ENCODE peak calls at places on chromosomes 11 and 22, in four cellular contexts. R, U, T and S are unnamed samples. For H3K4me1, the result is how much of the 10 kb centered on the place peaks cover.

GRCh38 chr11:14538271-14538925 is 18.2 kb upstream of the PSMA1 start:
- DNase-seq in R (no peak), U (peak), T (no peak), S (no peak)

GRCh38 chr11:19598876-19599275 is 113.8 kb upstream of the NAV2 start:
- DNase-seq in R (no peak), U (no peak), T (no peak), S (no peak)

GRCh38 chr11:117743121-117743815 is 53.7 kb downstream of the DSCAML1 start:
- DNase-seq in R (no peak), U (no peak), T (no peak), S (no peak)

GRCh38 chr11:69229521-69229920 is 64.4 kb upstream of the MYEOV start:
- DNase-seq in R (no peak), U (no peak), T (no peak), S (no peak)

GRCh38 chr22:24482586-24482985 is 12.5 kb upstream of the UPB1 start:
- DNase-seq in R (no peak), U (no peak), T (no peak), S (no peak)

GRCh38 chr22:23401111-23401909 is 178.8 kb downstream of the IGLL1 start:
- DNase-seq in R (no peak), U (no peak), T (no peak), S (no peak)

GRCh38 chr22:45316796-45317526 is 7.2 kb downstream of the FAM118A start:
- DNase-seq in R (no peak), U (no peak), T (no peak), S (no peak)

GRCh38 chr22:24104307-24105017 is 76.8 kb upstream of the SUSD2 start:
- DNase-seq in R (no peak), U (no peak), T (no peak), S (no peak)

GRCh38 chr11:47271961-47272661 is 2.2 kb downstream of the MADD start:
- DNase-seq in R (peak), U (peak), T (peak), S (peak)

GRCh38 chr11:80165763-80166162 is 724.9 kb upstream of the TENM4 start:
- DNase-seq in R (no peak), U (no peak), T (no peak), S (no peak)

GRCh38 chr22:28413612-28414011 is 266.0 kb downstream of the TTC28 start:
- DNase-seq in R (no peak), U (no peak), T (no peak), S (no peak)

GRCh38 chr11:71294846-71295600 is 42.6 kb upstream of the SHANK2 start:
- DNase-seq in R (no peak), U (no peak), T (no peak), S (no peak)

GRCh38 chr22:22342697-22343602 is 98.4 kb downstream of the VPREB1 start:
- DNase-seq in R (peak), U (peak), T (peak), S (peak)

GRCh38 chr22:23063539-23064380 is 6.6 kb upstream of the GNAZ start:
- DNase-seq in R (no peak), U (no peak), T (no peak), S (no peak)

GRCh38 chr11:74672956-74673895 is 58.0 kb downstream of the CHRDL2 start:
- DNase-seq in R (no peak), U (peak), T (peak), S (peak)

GRCh38 chr11:84227970-84228369 is 941.8 kb upstream of the CCDC90B start:
- DNase-seq in R (no peak), U (no peak), T (no peak), S (no peak)

GRCh38 chr11:35822815-35823495 is 120.9 kb upstream of the LDLRAD3 start:
- DNase-seq in R (no peak), U (no peak), T (no peak), S (no peak)

GRCh38 chr11:114098927-114099326 is 39.4 kb downstream of the ZBTB16 start:
- DNase-seq in R (no peak), U (no peak), T (no peak), S (no peak)

GRCh38 chr11:33387586-33387985 is 130.4 kb downstream of the HIPK3 start:
- DNase-seq in R (no peak), U (no peak), T (no peak), S (no peak)

GRCh38 chr11:3865388-3866193 is 10.1 kb downstream of the STIM1 start:
- DNase-seq in R (peak), U (no peak), T (no peak), S (no peak)

GRCh38 chr11:43508511-43508918 is 149.8 kb downstream of the TTC17 start:
- DNase-seq in R (no peak), U (no peak), T (peak), S (no peak)

GRCh38 chr11:34461215-34461614 is 22.5 kb downstream of the CAT start:
- DNase-seq in R (no peak), U (no peak), T (no peak), S (no peak)

GRCh38 chr22:28973352-28973751 is 88.3 kb downstream of the C22orf31 start:
- DNase-seq in R (no peak), U (no peak), T (no peak), S (no peak)

GRCh38 chr22:44331881-44332714 is 19.3 kb upstream of the SHISAL1 start:
- DNase-seq in R (peak), U (peak), T (no peak), S (no peak)

GRCh38 chr11:32884770-32885384 is 7.7 kb upstream of the QSER1 start:
- DNase-seq in R (peak), U (no peak), T (no peak), S (no peak)

GRCh38 chr22:22578702-22579424 is 19.8 kb upstream of the PRAME start:
- DNase-seq in R (no peak), U (peak), T (no peak), S (peak)

GRCh38 chr11:79441159-79441875 is 487 bp upstream of the TENM4 start:
- DNase-seq in R (peak), U (no peak), T (no peak), S (no peak)

GRCh38 chr11:75087319-75088055 is 9.2 kb downstream of the OR2AT4 start:
- DNase-seq in R (peak), U (no peak), T (no peak), S (no peak)

GRCh38 chr11:78081583-78081982 is 1.9 kb upstream of the NDUFC2 start:
- DNase-seq in R (no peak), U (no peak), T (no peak), S (no peak)
- H3K4me1 ChIP-seq in R (under half), U (under half), T (under half), S (under half)

GRCh38 chr11:128827494-128827893 is 39.6 kb downstream of the KCNJ1 start:
- DNase-seq in R (no peak), U (no peak), T (no peak), S (no peak)

GRCh38 chr11:128828350-128828749 is 38.7 kb downstream of the KCNJ1 start:
- DNase-seq in R (no peak), U (no peak), T (no peak), S (no peak)

GRCh38 chr11:128831781-128832497 is 35.2 kb downstream of the KCNJ1 start:
- DNase-seq in R (no peak), U (no peak), T (no peak), S (no peak)

GRCh38 chr11:128830836-128831780 is 36.0 kb downstream of the KCNJ1 start:
- DNase-seq in R (peak), U (peak), T (peak), S (peak)

DNA sequence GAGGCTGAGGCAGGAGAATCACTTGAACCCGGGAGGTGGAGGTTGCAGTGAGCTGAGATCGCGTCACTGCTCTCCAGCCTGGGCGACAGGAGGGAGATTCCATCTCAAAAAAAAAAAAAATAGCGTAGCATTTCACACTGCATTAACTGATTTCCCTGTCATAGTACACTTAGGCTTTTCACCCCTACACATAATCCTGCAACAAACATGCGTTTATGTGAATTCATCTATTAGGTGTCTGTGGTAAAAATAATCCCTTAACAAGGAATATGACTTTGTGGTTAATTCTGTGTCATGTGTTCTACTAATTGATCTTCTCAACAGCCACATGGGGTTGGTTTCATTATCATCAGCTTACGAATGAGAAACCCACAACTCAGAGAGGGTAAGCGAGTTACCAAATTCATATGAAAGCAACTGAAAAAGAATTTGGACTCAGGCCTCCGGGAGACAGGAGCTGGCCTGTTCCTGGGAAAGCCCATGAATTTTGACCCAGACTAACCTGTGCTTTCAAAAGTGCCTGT is 36.7 kb downstream of the KCNJ1 start:
- DNase-seq in R (no peak), U (no peak), T (no peak), S (no peak)
- H3K4me1 ChIP-seq in R (under half), U (under half), T (under half), S (under half)

DNA sequence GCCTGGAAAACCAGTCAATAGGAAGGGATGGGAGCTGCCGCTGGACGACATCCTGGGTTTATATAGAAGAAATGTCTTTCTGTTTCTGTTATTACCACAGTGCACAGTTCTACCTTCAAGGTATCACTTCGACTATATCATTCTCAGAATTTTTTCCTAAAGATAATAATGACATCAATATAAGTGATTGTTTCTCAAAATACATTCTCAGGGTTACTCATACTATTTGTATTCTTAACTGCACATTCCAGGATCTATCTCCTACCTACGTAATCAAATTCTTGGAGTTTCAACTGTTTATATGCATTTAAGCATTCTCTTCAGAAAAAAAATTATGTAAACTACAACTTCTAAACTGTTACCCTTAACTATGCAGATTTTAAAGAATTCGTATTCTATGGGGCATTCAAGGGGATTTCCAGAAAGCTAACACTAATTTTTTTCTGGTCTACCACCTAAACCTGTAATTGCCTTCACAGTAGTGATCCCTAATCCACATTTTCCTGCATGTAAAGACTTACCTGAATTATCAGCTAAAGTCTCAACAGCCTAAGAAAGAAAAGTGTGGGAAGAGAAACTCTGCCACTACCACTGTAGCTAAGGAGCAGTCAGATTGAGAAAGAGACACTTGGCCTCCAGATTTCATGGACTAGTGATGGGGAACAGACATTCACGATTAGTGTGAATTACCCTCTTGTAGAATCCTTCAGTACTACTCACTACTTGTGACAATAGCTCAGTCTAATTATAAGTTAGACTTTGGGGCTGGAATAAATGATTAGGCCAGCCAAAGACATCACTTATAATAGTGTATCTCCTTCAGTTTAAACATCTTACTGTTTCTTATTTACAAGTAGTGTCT is at the start of gene OR51B5:
- DNase-seq in R (no peak), U (no peak), T (no peak), S (no peak)
- H3K4me1 ChIP-seq in R (under half), U (under half), T (under half), S (under half)

GRCh38 chr22:20130739-20131592 is 638 bp upstream of the ZDHHC8 start:
- DNase-seq in R (peak), U (peak), T (peak), S (peak)

GRCh38 chr22:20130319-20130718 is 1.3 kb upstream of the ZDHHC8 start:
- DNase-seq in R (no peak), U (no peak), T (no peak), S (no peak)

GRCh38 chr22:20132686-20133246 is 1.2 kb downstream of the ZDHHC8 start:
- DNase-seq in R (no peak), U (no peak), T (no peak), S (no peak)

GRCh38 chr22:20131856-20132685 is 467 bp downstream of the ZDHHC8 start:
- DNase-seq in R (no peak), U (peak), T (peak), S (no peak)

GRCh38 chr22:20131593-20131855 is at the start of gene ZDHHC8:
- DNase-seq in R (no peak), U (peak), T (peak), S (no peak)
- H3K4me1 ChIP-seq in R (under half), U (half or more), T (under half), S (under half)